ENCODE peak calls at places on chromosomes 5 and 9, in seven cellular contexts. M is tibial nerve, D is colonic mucosa, K is dorsolateral prefrontal cortex, J is A549, N is uterus, Z is lower lobe of right lung. V is an unnamed sample.

GRCh38 chr5:41772071-41772470 is 98.2 kb downstream of the OXCT1 start:
- DNase-seq in D (no peak), N (no peak), Z (no peak), M (no peak), J (no peak), K (no peak), V (no peak)

GRCh38 chr5:69030663-69031062 is 63.2 kb upstream of the SLC30A5 start:
- DNase-seq in D (no peak), K (no peak), Z (no peak), N (no peak), J (no peak), M (no peak), V (no peak)

GRCh38 chr5:92674322-92674721 is 906.7 kb downstream of the NR2F1-AS1 start:
- DNase-seq in J (no peak), N (no peak), Z (no peak), K (no peak), M (no peak), D (no peak), V (no peak)

GRCh38 chr5:66151030-66151429 is 6.9 kb downstream of the SREK1 start:
- DNase-seq in Z (no peak), M (no peak), N (no peak), K (no peak), D (no peak), J (no peak), V (no peak)

GRCh38 chr9:88524911-88525310 is 10.1 kb upstream of the NXNL2 start:
- DNase-seq in J (no peak), M (no peak), N (no peak), K (no peak), Z (no peak), D (no peak), V (no peak)

GRCh38 chr5:161851691-161852299 is 3.9 kb downstream of the GABRA1 start:
- DNase-seq in D (no peak), M (no peak), J (peak), Z (no peak), N (no peak), K (no peak), V (peak)

GRCh38 chr5:10352404-10353240 is 873 bp upstream of the MARCHF6 start:
- DNase-seq in D (peak), J (no peak), M (no peak), K (no peak), N (no peak), Z (no peak), V (no peak)

GRCh38 chr5:138910546-138911185 is 35.5 kb upstream of the LRRTM2 start:
- DNase-seq in K (no peak), D (no peak), M (no peak), N (no peak), J (no peak), Z (no peak), V (no peak)

GRCh38 chr9:122349201-122349600 is 21.6 kb upstream of the PTGS1 start:
- DNase-seq in N (no peak), K (no peak), D (no peak), Z (no peak), M (no peak), J (no peak), V (no peak)

GRCh38 chr9:74803366-74804017 is 84.2 kb downstream of the TRPM6 start:
- DNase-seq in Z (no peak), D (peak), K (no peak), N (no peak), M (no peak), J (peak), V (peak)

GRCh38 chr5:45521067-45521466 is 175.1 kb downstream of the HCN1 start:
- DNase-seq in M (no peak), N (no peak), K (no peak), Z (no peak), D (peak), J (no peak), V (no peak)

GRCh38 chr5:89095341-89095740 is 212.4 kb upstream of the MEF2C start:
- DNase-seq in M (no peak), N (no peak), K (no peak), Z (no peak), J (no peak), D (no peak), V (no peak)

GRCh38 chr5:137710086-137710485 is 25.8 kb downstream of the KLHL3 start:
- DNase-seq in M (no peak), J (no peak), D (no peak), Z (no peak), K (no peak), N (no peak), V (no peak)

GRCh38 chr5:10250804-10251276 is 760 bp downstream of the CCT5 start:
- DNase-seq in J (no peak), N (no peak), D (no peak), Z (no peak), K (no peak), M (no peak), V (peak)

GRCh38 chr9:110073356-110073666 is 134.6 kb downstream of the C9orf152 start:
- DNase-seq in N (no peak), J (no peak), K (no peak), D (no peak), Z (no peak), M (no peak), V (no peak)

GRCh38 chr5:144142030-144142825 is 28.2 kb downstream of the YIPF5 start:
- DNase-seq in N (no peak), M (no peak), D (no peak), K (no peak), J (peak), Z (no peak), V (peak)

GRCh38 chr9:19517202-19517942 is 108.6 kb downstream of the ACER2 start:
- DNase-seq in J (no peak), K (no peak), Z (no peak), N (no peak), M (no peak), D (no peak), V (no peak)

GRCh38 chr5:145937432-145938250 is 1.3 kb downstream of the SH3RF2 start:
- DNase-seq in J (peak), K (no peak), D (peak), N (no peak), Z (no peak), M (no peak), V (peak)

GRCh38 chr5:132678735-132679134 is 4.9 kb downstream of the IL4 start:
- DNase-seq in Z (no peak), D (peak), M (no peak), J (no peak), N (no peak), K (no peak), V (no peak)

GRCh38 chr9:98846879-98847278 is 39.4 kb downstream of the GALNT12 start:
- DNase-seq in Z (no peak), M (no peak), N (no peak), K (no peak), D (no peak), J (no peak), V (no peak)

GRCh38 chr9:133460405-133461175 is 812 bp downstream of the CACFD1 start:
- DNase-seq in K (no peak), N (no peak), M (peak), J (peak), Z (peak), D (peak), V (peak)

GRCh38 chr9:113620377-113621161 is 157.0 kb downstream of the RGS3 start:
- DNase-seq in J (peak), N (peak), M (peak), Z (no peak), D (peak), K (peak), V (peak)

GRCh38 chr5:128121679-128122078 is 38.1 kb downstream of the SLC12A2 start:
- DNase-seq in J (no peak), D (peak), Z (peak), N (no peak), K (no peak), M (no peak), V (peak)

GRCh38 chr9:96217358-96217755 is 84.6 kb downstream of the HSD17B3 start:
- DNase-seq in Z (no peak), J (no peak), M (no peak), K (no peak), D (peak), N (peak), V (no peak)

GRCh38 chr9:96219615-96220257 is 82.2 kb downstream of the HSD17B3 start:
- DNase-seq in N (peak), Z (peak), K (no peak), J (peak), D (peak), M (no peak), V (peak)

GRCh38 chr9:96216618-96217017 is 85.4 kb downstream of the HSD17B3 start:
- DNase-seq in N (no peak), J (no peak), Z (no peak), M (no peak), K (no peak), D (no peak), V (no peak)

GRCh38 chr9:96218821-96219614 is 83.0 kb downstream of the HSD17B3 start:
- DNase-seq in M (no peak), J (no peak), N (peak), Z (no peak), K (no peak), D (peak), V (no peak)

DNA sequence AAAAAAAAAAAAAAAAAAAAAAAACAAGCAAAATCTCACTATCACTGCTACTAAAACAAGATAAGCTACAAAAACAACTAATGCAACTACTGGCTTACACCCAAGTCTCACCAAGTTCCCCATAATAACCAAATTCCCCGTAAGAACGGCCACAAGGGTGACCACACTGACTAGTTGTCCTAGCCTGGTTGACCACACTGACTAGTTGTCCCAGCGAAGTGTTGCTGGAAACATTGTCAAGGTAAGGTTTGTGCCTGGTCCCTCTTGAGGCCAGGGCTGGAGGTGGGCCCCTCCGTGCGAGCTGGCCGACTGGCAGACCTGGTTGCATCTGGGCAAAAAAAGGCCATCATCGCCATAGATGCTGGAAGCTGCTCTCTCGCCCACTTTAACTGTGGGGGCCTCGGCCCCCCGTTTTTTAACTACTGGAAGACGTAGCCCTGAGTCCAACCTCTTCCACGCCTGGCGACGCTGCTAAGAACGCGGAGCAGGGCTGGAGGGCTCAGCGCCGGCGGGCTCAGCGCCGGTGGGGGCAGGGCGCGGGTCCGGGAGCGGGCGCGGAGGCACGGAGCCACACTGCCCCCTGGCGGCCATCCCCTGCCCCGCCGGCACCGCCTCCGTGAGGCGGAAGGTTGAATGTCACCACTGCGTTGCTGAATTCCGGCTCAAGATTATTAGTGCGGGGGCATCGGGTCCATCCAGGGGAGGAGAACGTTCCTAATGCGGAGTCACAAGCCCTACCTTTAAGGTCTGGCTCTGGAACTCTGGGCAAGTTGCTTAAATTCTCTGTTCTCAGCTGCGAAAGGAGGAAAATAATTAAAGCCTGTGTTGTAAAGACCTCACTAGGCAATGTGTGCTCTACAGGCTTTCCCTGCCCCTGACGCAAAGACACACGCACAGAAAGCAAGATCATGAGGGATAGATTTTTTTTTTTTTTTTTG is 84.0 kb downstream of the HSD17B3 start:
- DNase-seq in K (peak), N (peak), J (peak), D (peak), M (peak), Z (peak), V (peak)
- H3K27ac ChIP-seq in K (peak), N (peak), J (peak), D (peak), M (peak), Z (peak), V (peak)

GRCh38 chr9:104110509-104110908 is 16.4 kb downstream of the SMC2 start:
- DNase-seq in N (no peak), K (no peak), J (no peak), Z (no peak), D (no peak), M (no peak), V (no peak)

GRCh38 chr9:104104407-104104806 is 10.3 kb downstream of the SMC2 start:
- DNase-seq in K (no peak), J (no peak), Z (no peak), D (no peak), N (no peak), M (no peak), V (no peak)

GRCh38 chr9:104107799-104108198 is 13.7 kb downstream of the SMC2 start:
- DNase-seq in D (no peak), Z (no peak), N (no peak), K (no peak), M (no peak), J (no peak), V (no peak)

GRCh38 chr9:104108315-104108714 is 14.2 kb downstream of the SMC2 start:
- DNase-seq in K (no peak), M (no peak), J (no peak), N (no peak), D (no peak), Z (no peak), V (no peak)
- TF ChIP-seq CTCF in K (no peak), M (no peak), J (no peak), N (no peak), D (no peak), Z (no peak), V (no peak)

DNA sequence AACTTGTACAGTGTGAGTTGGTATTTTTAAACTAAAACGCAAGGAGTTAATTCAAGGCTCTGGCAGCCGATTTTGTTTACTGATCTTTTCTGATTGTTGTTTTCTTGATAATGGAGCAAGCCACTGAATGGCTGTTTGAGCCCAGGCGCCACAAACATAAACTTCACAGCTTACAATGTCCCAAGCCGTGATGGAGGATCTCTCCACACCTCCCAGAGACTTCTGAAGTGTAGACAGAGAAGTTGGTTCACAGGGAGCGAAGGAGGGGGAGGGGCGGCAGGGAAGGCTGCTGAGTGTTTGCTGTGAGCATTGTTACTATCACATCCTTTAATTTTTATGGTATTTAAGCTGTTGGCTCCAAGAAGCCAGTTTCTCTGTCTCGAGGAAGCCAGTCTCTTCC is 14.7 kb downstream of the ISL1 start:
- DNase-seq in K (no peak), Z (no peak), M (no peak), J (no peak), D (no peak), N (no peak), V (no peak)
- H3K27ac ChIP-seq in K (no peak), Z (no peak), M (no peak), J (no peak), D (no peak), N (no peak), V (no peak)

DNA sequence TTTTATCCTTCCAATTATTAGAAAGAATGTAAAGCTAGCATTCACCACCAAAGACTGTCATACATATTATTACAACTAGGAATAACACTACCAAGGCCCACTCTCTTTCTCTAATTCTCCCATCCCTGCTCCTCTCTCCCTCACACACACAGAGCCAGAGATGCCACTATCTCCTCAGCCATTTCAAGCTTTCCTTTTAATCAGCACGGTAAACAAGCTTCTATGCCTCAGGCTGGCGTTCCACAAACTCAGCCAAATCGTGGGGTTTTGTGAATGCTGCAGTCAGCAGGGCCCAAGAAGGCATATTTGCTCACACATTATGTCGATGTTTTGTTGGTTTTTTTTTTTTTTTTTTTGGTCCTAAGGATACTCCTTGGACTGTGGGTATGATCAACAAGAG is 979.9 kb upstream of the DMAC1 start:
- DNase-seq in N (no peak), M (no peak), Z (no peak), D (no peak), K (no peak), J (no peak), V (no peak)
- TF ChIP-seq CTCF in N (no peak), M (no peak), Z (no peak), D (no peak), K (no peak), J (no peak), V (no peak)

GRCh38 chr5:142978252-142978651 is 208.1 kb downstream of the ARHGAP26 start:
- DNase-seq in K (no peak), N (no peak), J (no peak), D (no peak), M (no peak), Z (no peak), V (no peak)

GRCh38 chr5:142978726-142979125 is 208.5 kb downstream of the ARHGAP26 start:
- DNase-seq in Z (no peak), N (no peak), M (no peak), K (no peak), D (no peak), J (no peak), V (no peak)

GRCh38 chr5:142974449-142974848 is 204.3 kb downstream of the ARHGAP26 start:
- DNase-seq in N (no peak), D (no peak), K (peak), Z (no peak), J (no peak), M (no peak), V (no peak)

GRCh38 chr5:142977363-142978051 is 207.3 kb downstream of the ARHGAP26 start:
- DNase-seq in J (no peak), D (no peak), K (no peak), M (no peak), N (no peak), Z (no peak), V (peak)

DNA sequence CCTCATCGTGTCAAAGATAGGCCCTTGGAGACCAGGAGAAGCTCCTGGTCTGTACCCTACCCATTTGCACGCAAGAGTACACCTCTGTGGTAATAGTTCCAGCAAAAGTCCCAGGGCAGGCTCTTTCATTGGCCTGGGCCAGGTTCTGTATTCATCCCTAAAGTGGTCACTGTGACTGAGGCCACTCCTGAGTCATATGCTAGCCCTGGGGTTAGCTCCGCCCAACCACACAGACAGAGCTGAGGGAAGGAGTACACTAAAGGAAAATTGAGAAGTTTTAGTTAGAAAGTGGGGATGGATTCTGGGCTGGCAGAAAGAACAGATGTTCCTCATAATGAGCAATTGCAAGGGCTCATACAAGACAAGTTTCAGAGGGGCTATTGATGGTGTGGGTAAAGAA is 206.7 kb downstream of the ARHGAP26 start:
- DNase-seq in M (no peak), N (no peak), J (no peak), Z (peak), D (no peak), K (no peak), V (no peak)
- H3K27ac ChIP-seq in M (peak), N (no peak), J (no peak), Z (no peak), D (no peak), K (peak), V (no peak)

V was measured in RWPE1.